ENCODE peak calls at places on chromosomes 5 and 9, in six cellular contexts. S is NT2/D1, T is HCT116, O is fibroblast of lung, B is adrenal gland, F is bronchial epithelial cell. J is an unnamed sample. For H3K27me3, the result is how much of the 10 kb centered on the place peaks cover.

GRCh38 chr9:92438900-92439526 is 14.7 kb upstream of the OMD start:
- DNase-seq in S (no peak), T (peak), O (no peak), B (no peak), F (peak), J (no peak)

GRCh38 chr5:125657936-125658335 is 765.3 kb upstream of the GRAMD2B start:
- DNase-seq in S (no peak), T (no peak), O (no peak), B (no peak), F (no peak), J (no peak)

GRCh38 chr9:105656131-105656921 is 5.9 kb upstream of the TAL2 start:
- DNase-seq in S (no peak), T (no peak), O (peak), B (peak), F (no peak), J (no peak)

GRCh38 chr5:17966636-17967402 is 332.6 kb downstream of the TAF11L14 start:
- DNase-seq in S (no peak), T (no peak), O (no peak), B (no peak), F (peak), J (no peak)

GRCh38 chr5:137733922-137734695 is 1.8 kb downstream of the KLHL3 start:
- DNase-seq in S (no peak), T (no peak), O (no peak), B (no peak), F (peak), J (no peak)

GRCh38 chr5:38891563-38891962 is 45.8 kb downstream of the OSMR start:
- DNase-seq in S (no peak), T (no peak), O (no peak), B (no peak), F (no peak), J (no peak)

GRCh38 chr5:138573949-138574670 is 1.1 kb downstream of the HSPA9 start:
- DNase-seq in S (no peak), T (no peak), O (peak), B (no peak), F (peak), J (peak)

GRCh38 chr5:127671218-127671617 is 22.3 kb downstream of the CTXN3 start:
- DNase-seq in S (no peak), T (no peak), O (peak), B (no peak), F (no peak), J (no peak)

GRCh38 chr9:14277202-14277601 is 36.7 kb downstream of the NFIB start:
- DNase-seq in S (no peak), T (peak), O (peak), B (peak), F (peak), J (peak)

GRCh38 chr5:61534481-61535267 is 202.6 kb downstream of the ZSWIM6 start:
- DNase-seq in S (no peak), T (no peak), O (no peak), B (no peak), F (no peak), J (no peak)

GRCh38 chr5:142821027-142821732 is 51.0 kb downstream of the ARHGAP26 start:
- DNase-seq in S (no peak), T (no peak), O (no peak), B (no peak), F (no peak), J (no peak)

GRCh38 chr5:14305045-14305444 is 161.9 kb downstream of the TRIO start:
- DNase-seq in S (no peak), T (no peak), O (peak), B (peak), F (peak), J (peak)

GRCh38 chr9:13942695-13943094 is 371.2 kb downstream of the NFIB start:
- DNase-seq in S (no peak), T (no peak), O (peak), B (peak), F (peak), J (peak)

GRCh38 chr5:41843456-41844112 is 26.6 kb downstream of the OXCT1 start:
- DNase-seq in S (peak), T (peak), O (peak), B (peak), F (peak), J (no peak)

GRCh38 chr5:1246711-1247431 is 21.7 kb downstream of the SLC6A18 start:
- DNase-seq in S (peak), T (no peak), O (peak), B (peak), F (no peak), J (no peak)

GRCh38 chr5:112848116-112848811 is 12.8 kb upstream of the SRP19 start:
- DNase-seq in S (peak), T (peak), O (peak), B (peak), F (peak), J (peak)

DNA sequence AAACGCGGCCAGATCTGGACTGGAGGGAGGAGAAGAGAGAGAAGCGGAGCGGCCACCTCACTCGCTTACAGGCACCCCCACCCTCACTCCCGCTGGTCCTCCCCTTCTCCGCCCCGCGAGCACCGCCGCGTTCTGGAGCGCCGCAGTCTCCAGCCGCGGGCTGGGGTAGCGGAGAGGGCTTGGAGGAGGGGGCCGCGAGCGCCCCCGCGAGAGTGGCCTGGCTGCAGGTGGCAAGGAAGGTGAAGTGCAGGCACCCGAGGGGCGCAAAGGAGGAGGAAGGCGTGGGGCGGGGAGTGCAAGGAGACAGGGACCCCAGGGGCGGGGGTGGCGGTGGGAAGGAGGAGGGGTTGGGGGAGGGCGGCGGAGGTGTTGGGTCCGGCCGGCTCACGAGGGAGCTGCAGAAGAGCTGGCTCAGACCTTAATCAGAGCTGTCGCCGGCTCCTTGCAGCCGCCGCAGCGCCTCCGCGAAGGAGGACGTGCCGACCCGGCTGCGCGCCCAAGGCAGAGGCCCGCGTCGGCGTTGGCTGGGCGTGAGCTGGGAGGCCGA is at the start of gene DMRT3:
- DNase-seq in S (peak), T (no peak), O (no peak), B (no peak), F (no peak), J (no peak)
- H3K27me3 ChIP-seq in S (half or more), T (under half), O (half or more), B (half or more), F (under half), J (half or more)

GRCh38 chr9:138117836-138118235 is 240.3 kb downstream of the CACNA1B start:
- DNase-seq in S (no peak), T (no peak), O (no peak), B (no peak), F (no peak), J (no peak)

GRCh38 chr9:138120072-138120471 is 242.5 kb downstream of the CACNA1B start:
- DNase-seq in S (no peak), T (no peak), O (no peak), B (no peak), F (no peak), J (no peak)

GRCh38 chr9:138120511-138121437 is 243.2 kb downstream of the CACNA1B start:
- DNase-seq in S (no peak), T (no peak), O (no peak), B (no peak), F (no peak), J (no peak)

GRCh38 chr9:138118601-138119071 is 241.1 kb downstream of the CACNA1B start:
- DNase-seq in S (no peak), T (no peak), O (no peak), B (no peak), F (no peak), J (no peak)

GRCh38 chr9:138119202-138120027 is 241.8 kb downstream of the CACNA1B start:
- DNase-seq in S (no peak), T (no peak), O (no peak), B (no peak), F (no peak), J (no peak)
- H3K27me3 ChIP-seq in S (under half), T (under half), O (under half), B (under half), F (under half), J (under half)

GRCh38 chr5:148659641-148660345 is 5.5 kb upstream of the HTR4 start:
- DNase-seq in S (no peak), T (no peak), O (no peak), B (no peak), F (no peak), J (no peak)
- H3K27me3 ChIP-seq in S (under half), T (half or more), O (under half), B (under half), F (under half), J (half or more)

GRCh38 chr5:174120436-174120835 is 74.9 kb downstream of the NSG2 start:
- DNase-seq in S (no peak), T (no peak), O (no peak), B (no peak), F (no peak), J (no peak)
- H3K27me3 ChIP-seq in S (under half), T (under half), O (under half), B (under half), F (under half), J (under half)

DNA sequence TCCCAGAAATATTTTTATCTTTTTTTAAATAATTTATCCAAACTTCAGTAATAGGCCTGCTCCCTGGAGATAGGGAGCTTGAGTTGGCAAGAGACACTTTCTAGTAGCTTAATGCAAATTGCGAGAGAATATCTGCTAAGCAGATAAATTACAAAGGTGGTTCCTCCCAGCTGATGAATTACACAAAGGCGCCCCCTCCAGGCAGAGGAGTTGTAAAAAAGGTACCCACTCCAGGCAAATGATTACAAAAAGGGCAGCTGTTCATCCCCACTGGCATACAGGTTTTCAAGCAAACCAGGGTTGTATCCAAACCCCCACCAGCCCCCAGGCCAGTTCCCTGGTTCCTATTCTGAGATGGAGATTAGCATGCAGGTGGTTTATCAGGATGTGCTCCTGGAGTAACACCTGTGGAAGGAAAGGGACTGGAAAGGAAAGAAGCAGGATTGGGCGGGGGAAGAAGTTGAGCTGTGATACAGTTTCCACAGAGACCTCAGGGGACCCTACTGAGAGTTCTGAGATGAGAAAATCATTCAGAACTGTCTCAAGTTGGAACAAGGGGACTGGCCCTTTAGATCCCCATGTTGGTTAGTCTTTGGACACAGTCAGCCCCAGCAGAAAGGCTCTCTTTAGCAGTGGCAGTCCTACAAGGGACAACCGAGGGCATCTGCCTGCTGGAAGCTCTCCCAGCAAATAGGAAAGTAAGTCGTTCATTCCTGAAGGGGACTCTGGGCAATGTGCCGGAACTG is 25.5 kb downstream of the ESM1 start:
- DNase-seq in S (no peak), T (peak), O (no peak), B (peak), F (peak), J (no peak)
- H3K27me3 ChIP-seq in S (under half), T (under half), O (under half), B (under half), F (under half), J (under half)

GRCh38 chr5:3107118-3107517 is 355.6 kb upstream of the IRX2 start:
- DNase-seq in S (no peak), T (no peak), O (no peak), B (no peak), F (no peak), J (no peak)
- H3K27me3 ChIP-seq in S (under half), T (under half), O (under half), B (under half), F (under half), J (under half)

GRCh38 chr5:116002116-116002906 is 30.0 kb upstream of the ARL14EPL start:
- DNase-seq in S (no peak), T (no peak), O (no peak), B (no peak), F (peak), J (no peak)
- H3K27me3 ChIP-seq in S (under half), T (under half), O (under half), B (under half), F (under half), J (under half)

GRCh38 chr5:168820776-168821302 is 241.7 kb upstream of the PANK3 start:
- DNase-seq in S (no peak), T (no peak), O (no peak), B (no peak), F (no peak), J (no peak)
- H3K27me3 ChIP-seq in S (under half), T (half or more), O (under half), B (under half), F (under half), J (under half)

DNA sequence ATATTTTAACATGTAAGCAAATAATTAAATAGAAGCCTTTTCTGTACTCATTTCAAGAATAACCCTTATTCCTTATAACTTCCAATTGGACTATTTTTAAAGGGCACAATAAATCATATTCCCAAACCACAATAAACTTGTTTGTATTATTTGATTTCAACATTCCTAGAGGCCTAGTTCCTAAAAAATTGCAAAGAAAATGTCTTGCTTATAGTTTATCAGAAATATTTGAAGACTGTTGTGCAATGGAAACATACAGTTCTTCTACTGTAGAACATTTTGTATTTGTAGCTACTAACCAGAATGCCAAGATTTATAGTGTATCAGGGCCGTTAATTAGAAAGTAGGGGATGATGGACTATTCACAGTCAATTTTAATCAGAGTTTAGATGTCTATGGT is 1037.0 kb upstream of the CDH18 start:
- DNase-seq in S (no peak), T (no peak), O (no peak), B (no peak), F (no peak), J (no peak)
- H3K27me3 ChIP-seq in S (under half), T (under half), O (under half), B (under half), F (under half), J (under half)

GRCh38 chr5:80389575-80389974 is 18.3 kb upstream of the ZFYVE16 start:
- DNase-seq in S (no peak), T (no peak), O (no peak), B (peak), F (no peak), J (no peak)

GRCh38 chr5:80382488-80382887 is 25.4 kb upstream of the ZFYVE16 start:
- DNase-seq in S (no peak), T (no peak), O (no peak), B (no peak), F (no peak), J (no peak)

GRCh38 chr5:80387063-80387768 is 20.6 kb upstream of the ZFYVE16 start:
- DNase-seq in S (no peak), T (no peak), O (no peak), B (no peak), F (no peak), J (no peak)
- H3K27me3 ChIP-seq in S (under half), T (under half), O (under half), B (under half), F (under half), J (under half)

J was measured in foreskin keratinocyte.